ENCODE peak calls at places on chromosomes 11 and 22, in eight cellular contexts. I is CD8-positive, alpha-beta memory T cell; X is AG04449; L is CD8-positive, alpha-beta T cell; E is lower lobe of right lung; J is naive thymus-derived CD4-positive, alpha-beta T cell; B is lower leg skin; Y is coronary artery. M is an unnamed sample.

GRCh38 chr11:85951049-85951405 is 95.8 kb downstream of the CCDC83 start:
- DNase-seq in Y (no peak), L (no peak), E (no peak), X (no peak), B (no peak), J (no peak), I (no peak), M (no peak)

GRCh38 chr11:69292221-69292648 is 1.7 kb upstream of the MYEOV start:
- DNase-seq in Y (no peak), L (peak), E (peak), X (no peak), B (no peak), J (peak), I (peak), M (no peak)

GRCh38 chr11:23021287-23021863 is 161.1 kb upstream of the CCDC179 start:
- DNase-seq in Y (no peak), J (no peak), I (no peak), X (no peak), E (no peak), L (no peak), B (no peak), M (no peak)

GRCh38 chr22:26568207-26568706 is 21.7 kb downstream of the TPST2 start:
- DNase-seq in L (no peak), X (no peak), B (peak), Y (no peak), J (no peak), E (no peak), I (no peak), M (peak)

GRCh38 chr22:40567106-40567505 is 69.4 kb downstream of the MRTFA start:
- DNase-seq in L (no peak), J (no peak), B (no peak), X (peak), E (no peak), Y (no peak), I (no peak), M (peak)

GRCh38 chr11:77115181-77115611 is 12.6 kb downstream of the OMP start:
- DNase-seq in X (no peak), B (no peak), Y (no peak), E (no peak), I (no peak), L (no peak), J (no peak), M (no peak)

GRCh38 chr11:8477680-8478079 is 116.3 kb downstream of the STK33 start:
- DNase-seq in B (no peak), X (no peak), Y (no peak), E (no peak), J (no peak), L (no peak), I (no peak), M (no peak)

GRCh38 chr11:17472467-17472866 is 4.2 kb downstream of the ABCC8 start:
- DNase-seq in L (no peak), B (no peak), J (no peak), Y (no peak), I (no peak), X (no peak), E (no peak), M (no peak)

GRCh38 chr22:44620841-44621382 is 81.1 kb upstream of the PRR5 start:
- DNase-seq in B (no peak), E (no peak), L (no peak), J (no peak), Y (no peak), I (no peak), X (no peak), M (no peak)

GRCh38 chr11:10459029-10459970 is 4.2 kb downstream of the AMPD3 start:
- DNase-seq in Y (no peak), X (no peak), L (peak), B (no peak), I (peak), E (no peak), J (peak), M (no peak)

GRCh38 chr22:25563757-25564319 is 637 bp upstream of the GRK3 start:
- DNase-seq in I (no peak), X (no peak), E (peak), Y (no peak), J (peak), B (peak), L (no peak), M (no peak)
- H3K4me3 ChIP-seq in I (peak), X (peak), E (peak), Y (peak), J (peak), B (peak), L (peak), M (no peak)

DNA sequence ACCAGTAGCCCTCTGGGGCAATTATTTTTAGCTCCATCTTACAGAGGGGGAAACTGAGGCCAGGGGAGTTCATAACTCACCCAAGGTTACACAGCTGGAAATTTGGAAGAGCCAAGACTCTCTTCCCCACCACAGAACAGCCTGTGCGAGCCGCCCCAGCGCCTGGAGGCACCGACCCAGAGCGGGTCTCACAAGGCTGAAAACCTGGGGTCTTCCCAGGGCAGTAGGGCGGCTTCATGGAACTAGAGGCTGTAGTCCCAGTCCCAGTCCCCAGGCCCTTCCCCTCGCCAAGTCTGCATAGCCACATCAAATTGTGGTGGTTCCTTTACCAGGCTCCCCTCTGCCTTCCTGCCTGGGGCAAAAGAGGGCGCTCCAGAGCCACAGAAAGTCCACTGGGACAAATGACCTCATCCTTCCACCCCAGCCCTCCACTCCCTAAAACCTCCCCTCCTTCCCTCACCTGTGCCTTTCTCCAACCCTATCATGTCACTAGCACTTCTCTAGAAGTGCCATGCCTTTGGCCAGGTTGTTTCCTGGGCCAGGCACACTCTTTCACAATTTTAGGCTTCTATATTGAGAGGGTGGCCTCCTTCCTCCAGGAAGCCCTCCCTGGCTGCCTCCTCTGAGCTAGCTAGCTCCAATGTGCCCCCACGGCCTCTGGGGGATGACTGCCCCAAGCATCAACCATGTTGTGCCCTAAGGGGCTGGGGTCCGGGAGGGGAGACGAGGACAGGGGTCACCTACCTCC is 15.2 kb upstream of the CDC42EP1 start:
- DNase-seq in I (peak), B (no peak), J (peak), E (peak), L (peak), Y (no peak), X (no peak), M (no peak)
- H3K4me3 ChIP-seq in I (no peak), B (no peak), J (no peak), E (peak), L (no peak), Y (peak), X (peak), M (no peak)

GRCh38 chr11:67405196-67405567 is 1.3 kb downstream of the TBC1D10C start:
- DNase-seq in B (no peak), E (no peak), Y (no peak), J (no peak), X (no peak), L (no peak), I (no peak), M (no peak)
- H3K4me3 ChIP-seq in B (no peak), E (peak), Y (no peak), J (peak), X (no peak), L (peak), I (peak), M (no peak)

GRCh38 chr11:120268686-120269085 is 28.7 kb downstream of the POU2F3 start:
- DNase-seq in Y (no peak), E (no peak), X (no peak), J (no peak), I (no peak), B (no peak), L (no peak), M (no peak)
- H3K4me3 ChIP-seq in Y (no peak), E (no peak), X (no peak), J (no peak), I (no peak), B (no peak), L (no peak), M (no peak)

M was measured in kidney epithelial cell.